ENCODE peak calls at places on chromosome 1, in nine cellular contexts. U is caudate nucleus, T is lower lobe of right lung, N is AG04450, O is mammary epithelial cell, Y is WERI-Rb-1, B is heart right ventricle, K is heart left ventricle, L is right lobe of liver. I is an unnamed sample.
A peak's percentile ranks its signal among the peaks of the same experiment; 100 is the strongest.

GRCh38 chr1:67355745-67356424 is 48.2 kb downstream of the IL12RB2 start:
- DNase-seq in K (no peak), L (no peak), T (no peak), B (no peak), Y (no peak), U (no peak), O (peak; percentile 94), N (peak; percentile 15), I (no peak)

GRCh38 chr1:206668874-206669410 is 15.8 kb upstream of the MAPKAPK2 start:
- DNase-seq in L (no peak), K (no peak), T (no peak), N (no peak), Y (no peak), O (no peak), U (no peak), B (no peak), I (no peak)

GRCh38 chr1:65108025-65108692 is 39.8 kb upstream of the AK4 start:
- DNase-seq in Y (no peak), N (no peak), T (no peak), B (no peak), K (no peak), O (no peak), U (no peak), L (no peak), I (no peak)

GRCh38 chr1:8182034-8182761 is 135.7 kb upstream of the SLC45A1 start:
- DNase-seq in K (no peak), B (no peak), T (peak; percentile 60), U (no peak), O (peak; percentile 98), L (no peak), Y (no peak), N (no peak), I (no peak)

GRCh38 chr1:209103135-209103534 is 480.4 kb upstream of the CAMK1G start:
- DNase-seq in Y (no peak), O (no peak), B (no peak), U (no peak), T (no peak), L (no peak), K (no peak), N (no peak), I (no peak)

GRCh38 chr1:93904228-93904627 is 5.0 kb downstream of the GCLM start:
- DNase-seq in L (no peak), O (peak; percentile 2), B (no peak), N (no peak), T (no peak), U (no peak), K (no peak), Y (no peak), I (no peak)

GRCh38 chr1:202802998-202803932 is 5.0 kb downstream of the KDM5B start:
- DNase-seq in O (peak; percentile 25), Y (peak; percentile 1), T (peak; percentile 61), B (no peak), K (no peak), N (no peak), U (no peak), L (no peak), I (no peak)

GRCh38 chr1:49346767-49347349 is 570.2 kb upstream of the BEND5 start:
- DNase-seq in T (no peak), U (no peak), B (no peak), Y (no peak), O (peak; percentile 13), N (no peak), L (no peak), K (no peak), I (no peak)

GRCh38 chr1:181081399-181081798 is 7.1 kb upstream of the IER5 start:
- DNase-seq in T (no peak), U (no peak), Y (no peak), N (no peak), L (no peak), B (no peak), O (no peak), K (no peak), I (no peak)

GRCh38 chr1:37497832-37498231 is 16.7 kb downstream of the MEAF6 start:
- DNase-seq in Y (no peak), T (no peak), K (no peak), N (no peak), B (no peak), L (peak; percentile 39), O (no peak), U (no peak), I (no peak)

GRCh38 chr1:171217658-171218443 is 30.4 kb upstream of the FMO1 start:
- DNase-seq in U (no peak), L (no peak), B (no peak), N (no peak), T (no peak), Y (no peak), O (peak; percentile 35), K (no peak), I (no peak)

GRCh38 chr1:171221665-171222591 is 26.4 kb upstream of the FMO1 start:
- DNase-seq in U (no peak), Y (no peak), L (no peak), N (no peak), O (peak; percentile 46), B (no peak), K (no peak), T (no peak), I (no peak)

GRCh38 chr1:171220551-171221175 is 27.6 kb upstream of the FMO1 start:
- DNase-seq in N (peak; percentile 20), T (no peak), L (no peak), O (peak; percentile 9), K (no peak), Y (no peak), U (no peak), B (no peak), I (no peak)

GRCh38 chr1:171219751-171220385 is 28.4 kb upstream of the FMO1 start:
- DNase-seq in O (peak; percentile 59), B (no peak), T (no peak), U (no peak), N (peak; percentile 81), Y (no peak), L (no peak), K (no peak), I (no peak)

DNA sequence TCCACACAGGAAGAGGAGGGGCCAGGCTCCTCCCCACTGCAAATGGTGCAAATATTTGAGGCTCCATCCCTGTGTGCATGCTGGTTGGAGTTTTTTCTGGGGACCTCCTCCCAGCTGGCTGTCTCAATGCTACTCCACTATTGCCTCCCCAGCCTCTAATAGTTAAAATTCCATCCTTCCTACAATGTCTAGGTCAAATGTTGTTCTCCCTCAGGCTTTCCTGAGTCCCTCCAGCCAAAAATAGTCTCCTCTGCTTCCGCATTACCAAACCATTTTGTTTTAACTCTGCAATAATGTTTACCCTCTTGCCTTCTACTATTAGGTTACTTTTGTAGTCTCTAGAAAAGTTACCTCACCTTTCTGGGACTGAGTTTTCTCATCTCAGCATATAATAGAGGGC is 29.6 kb upstream of the FMO1 start:
- DNase-seq in K (no peak), Y (no peak), T (no peak), U (no peak), O (no peak), N (no peak), B (no peak), L (no peak), I (no peak)
- H3K27ac ChIP-seq in K (no peak overlapping the region), Y (no peak overlapping the region), T (no peak overlapping the region), U (no peak overlapping the region), O (peak overlapping the region; percentile 93), N (peak overlapping the region; percentile 39), B (no peak overlapping the region), L (no peak overlapping the region), I (no peak overlapping the region)

GRCh38 chr1:21669287-21670058 is at the start of gene RAP1GAP:
- DNase-seq in N (no peak), U (no peak), B (no peak), O (no peak), K (no peak), T (peak; percentile 63), Y (peak; percentile 47), L (peak; percentile 88), I (no peak)
- H3K27ac ChIP-seq in N (no peak within 1 kb of the TSS), U (peak within 1 kb of the TSS; percentile 71), B (no peak within 1 kb of the TSS), O (no peak within 1 kb of the TSS), K (no peak within 1 kb of the TSS), T (no peak within 1 kb of the TSS), Y (peak within 1 kb of the TSS; percentile 51), L (peak within 1 kb of the TSS; percentile 54), I (no peak within 1 kb of the TSS)

DNA sequence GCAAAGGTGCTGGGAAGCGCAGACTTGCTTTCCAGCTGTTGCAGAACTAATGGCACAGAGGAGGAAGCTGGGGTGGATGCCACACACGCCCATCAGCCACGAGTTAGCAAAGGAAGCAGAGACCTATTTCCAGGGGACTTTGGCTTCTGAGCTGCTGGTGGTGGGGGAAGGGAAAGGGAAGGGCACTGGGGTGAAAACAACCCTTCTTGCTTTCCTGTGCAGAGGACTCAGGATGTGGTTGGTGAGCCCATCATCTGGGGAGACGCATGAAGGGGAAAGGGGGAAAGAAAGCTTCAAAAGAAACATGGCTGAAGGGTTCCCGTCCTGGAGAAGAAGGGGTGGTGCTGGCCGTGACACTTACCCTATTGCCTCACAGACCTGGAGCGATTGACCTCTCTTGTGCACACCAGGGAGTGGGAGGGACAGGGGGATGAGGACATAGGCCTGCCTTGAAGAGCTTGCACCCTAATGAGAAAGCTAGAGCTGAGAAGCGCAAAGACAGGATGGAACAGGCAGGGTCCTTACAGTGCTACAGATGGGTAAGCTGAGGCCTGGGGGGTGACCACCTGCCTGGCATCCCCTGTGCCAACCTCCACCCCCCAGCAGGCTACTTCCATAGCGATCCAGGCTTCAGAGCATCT is 140.8 kb upstream of the RAB4A start:
- DNase-seq in U (no peak), N (no peak), B (peak; percentile 28), Y (no peak), K (no peak), O (no peak), T (peak; percentile 58), L (peak; percentile 58), I (peak; percentile 28)
- H3K27ac ChIP-seq in U (peak overlapping the region; percentile 90), N (no peak overlapping the region), B (no peak overlapping the region), Y (no peak overlapping the region), K (peak overlapping the region; percentile 37), O (no peak overlapping the region), T (no peak overlapping the region), L (peak overlapping the region; percentile 69), I (peak overlapping the region; percentile 95)

GRCh38 chr1:214823311-214824117 is 220.5 kb downstream of the CENPF start:
- DNase-seq in L (no peak), N (no peak), B (no peak), O (no peak), K (no peak), T (no peak), U (no peak), Y (peak; percentile 30), I (no peak)

GRCh38 chr1:214824758-214825157 is 221.8 kb downstream of the CENPF start:
- DNase-seq in L (no peak), N (no peak), O (no peak), K (no peak), T (no peak), B (no peak), Y (no peak), U (no peak), I (no peak)

GRCh38 chr1:214830956-214831355 is 228.0 kb downstream of the CENPF start:
- DNase-seq in U (no peak), Y (no peak), N (no peak), L (no peak), K (no peak), T (no peak), B (no peak), O (no peak), I (no peak)

GRCh38 chr1:214831956-214832355 is 229.0 kb downstream of the CENPF start:
- DNase-seq in K (no peak), Y (no peak), T (no peak), O (no peak), B (no peak), L (no peak), U (no peak), N (no peak), I (no peak)

DNA sequence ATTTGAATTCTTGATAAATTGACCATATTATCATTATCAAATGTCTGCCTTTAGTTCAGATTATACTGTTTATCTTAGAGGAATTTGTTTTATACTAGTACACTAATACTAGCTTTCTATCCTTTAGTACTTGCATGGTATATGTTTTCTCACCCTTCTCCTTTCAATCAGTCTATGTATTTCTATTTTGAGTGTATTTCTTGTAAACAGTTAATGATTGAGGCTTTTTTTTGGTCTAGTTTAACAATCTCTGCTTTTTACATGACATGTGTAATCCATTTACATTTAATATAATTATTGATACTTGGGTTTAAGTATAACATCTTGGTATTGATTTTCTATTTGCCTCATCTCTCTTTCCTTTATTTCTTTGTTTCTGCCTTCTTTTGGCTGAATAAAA is 224.9 kb downstream of the CENPF start:
- DNase-seq in L (no peak), K (no peak), N (no peak), U (no peak), O (no peak), B (no peak), Y (no peak), T (no peak), I (no peak)
- H3K27ac ChIP-seq in L (no peak overlapping the region), K (no peak overlapping the region), N (no peak overlapping the region), U (no peak overlapping the region), O (no peak overlapping the region), B (no peak overlapping the region), Y (no peak overlapping the region), T (no peak overlapping the region), I (no peak overlapping the region)